ENCODE peak calls at places on chromosomes 16 and 17, in seven cellular contexts. N is AG09309, C is body of pancreas, D is posterior vena cava, H is midbrain, F is NCI-H2171, V is neuronal stem cell. E is an unnamed sample.

GRCh38 chr17:79160980-79161621 is 86.5 kb downstream of the ENGASE start:
- DNase-seq in V (no peak), F (no peak), C (no peak), N (no peak), D (no peak), H (no peak), E (no peak)

GRCh38 chr17:79936661-79937434 is 97.6 kb upstream of the CBX4 start:
- DNase-seq in H (no peak), D (no peak), F (peak), V (no peak), C (no peak), N (no peak), E (no peak)

GRCh38 chr16:59573528-59574271 is 839.6 kb upstream of the GOT2 start:
- DNase-seq in V (no peak), D (no peak), N (peak), H (no peak), F (no peak), C (no peak), E (no peak)

GRCh38 chr16:81175325-81175891 is 63.1 kb upstream of the BCO1 start:
- DNase-seq in D (no peak), V (no peak), H (no peak), C (no peak), N (peak), F (no peak), E (no peak)

GRCh38 chr17:15157051-15157450 is 108.1 kb downstream of the PMP22 start:
- DNase-seq in V (no peak), F (no peak), C (no peak), N (no peak), D (no peak), H (no peak), E (no peak)

GRCh38 chr16:74439685-74440084 is 18.4 kb upstream of the CLEC18B start:
- DNase-seq in N (no peak), F (no peak), C (no peak), D (peak), H (no peak), V (no peak), E (no peak)

GRCh38 chr17:74776990-74777389 is 845 bp upstream of the NAT9 start:
- DNase-seq in N (no peak), D (no peak), C (no peak), V (no peak), F (no peak), H (no peak), E (no peak)

GRCh38 chr17:9232591-9233270 is 211.4 kb downstream of the NTN1 start:
- DNase-seq in V (no peak), N (no peak), F (no peak), C (no peak), H (no peak), D (no peak), E (no peak)

GRCh38 chr16:2324296-2324859 is 16.1 kb downstream of the ABCA3 start:
- DNase-seq in C (no peak), N (no peak), V (no peak), H (no peak), D (peak), F (no peak), E (no peak)

E was measured in iPS DF 6.9.